ENCODE peak calls at places on chromosomes 11 and 22, in ten cellular contexts. L is stimulated activated CD4-positive, alpha-beta T cell treated with anti-CD3 and anti-CD28 coated beads, Interleukin-12 subunit alpha, Interleukin-12 subunit beta, amount 100 ng/mL, for 4 hours; Y is IMR-90; D is effector CD4-positive, alpha-beta T cell; Q is mesenchymal stem cell; C is stimulated activated CD8-positive, alpha-beta memory T cell treated with anti-CD3 and anti-CD28 coated beads, Interleukin-2, amount 100 ng/mL, for 1 hour; T is NCI-H1694 treated with DMSO at 0.1 percent for 48 hours; Z is mucosa of descending colon; E is pancreas; P is ELF-1. A is an unnamed sample.
A peak's percentile ranks its signal among the peaks of the same experiment; 100 is the strongest.

GRCh38 chr11:67519726-67520125 is 3.5 kb downstream of the CABP2 start:
- DNase-seq in C (no peak), Q (no peak), Z (no peak), T (no peak), E (peak; percentile 54), D (no peak), L (no peak), Y (no peak), P (no peak), A (no peak)

GRCh38 chr22:50531546-50532352 is 1.9 kb upstream of the TYMP start:
- DNase-seq in C (no peak), Z (peak; percentile 85), T (no peak), L (peak; percentile 68), Q (peak; percentile 85), Y (peak; percentile 41), D (peak; percentile 34), P (peak; percentile 52), E (peak; percentile 88), A (peak; percentile 47)

GRCh38 chr22:44483878-44484277 is 14.2 kb downstream of the RTL6 start:
- DNase-seq in Z (no peak), L (no peak), P (no peak), Q (no peak), E (no peak), C (no peak), Y (no peak), T (no peak), D (no peak), A (no peak)

GRCh38 chr11:28529540-28530410 is 421.6 kb downstream of the METTL15 start:
- DNase-seq in E (no peak), D (no peak), Q (peak; percentile 75), Y (peak; percentile 82), Z (peak; percentile 42), L (no peak), C (no peak), P (no peak), T (no peak), A (no peak)

GRCh38 chr11:298406-299065 is 790 bp downstream of the IFITM5 start:
- DNase-seq in C (no peak), L (no peak), P (no peak), D (no peak), T (no peak), Y (no peak), E (peak; percentile 68), Z (no peak), Q (no peak), A (no peak)

GRCh38 chr22:42310301-42310981 is 40.0 kb upstream of the TCF20 start:
- DNase-seq in Q (no peak), D (no peak), L (no peak), C (no peak), Y (no peak), T (no peak), E (no peak), P (peak; percentile 70), Z (no peak), A (no peak)

GRCh38 chr11:103528596-103528995 is 419.4 kb downstream of the DYNC2H1 start:
- DNase-seq in E (no peak), Q (peak; percentile 51), T (no peak), Y (no peak), C (no peak), D (no peak), P (no peak), Z (no peak), L (no peak), A (no peak)

GRCh38 chr11:75145972-75146519 is 4.9 kb upstream of the SLCO2B1 start:
- DNase-seq in P (peak; percentile 55), Y (no peak), L (no peak), Q (no peak), Z (peak; percentile 58), C (no peak), T (no peak), D (no peak), E (no peak), A (no peak)

GRCh38 chr11:64299847-64300648 is at the start of gene CATSPERZ:
- DNase-seq in P (no peak), Z (no peak), T (no peak), D (no peak), Q (no peak), Y (no peak), E (no peak), L (no peak), C (no peak), A (no peak)